ENCODE peak calls at places on chromosome 12, in four cellular contexts. X is K562, E is H1, V is SK-N-SH. S is an unnamed sample.

GRCh38 chr12:93292731-93293566 is 84.8 kb upstream of the NUDT4 start:
- DNase-seq in V (no peak), E (no peak), X (no peak), S (no peak)

GRCh38 chr12:26338574-26339572 is 143.5 kb downstream of the SSPN start:
- DNase-seq in V (no peak), E (no peak), X (no peak), S (no peak)

GRCh38 chr12:96986883-96987523 is 79.9 kb downstream of the NEDD1 start:
- DNase-seq in E (no peak), V (peak; percentile 64), X (peak; percentile 16), S (no peak)

GRCh38 chr12:1939745-1940607 is 21.5 kb upstream of the CACNA2D4 start:
- DNase-seq in E (peak; percentile 53), V (peak; percentile 81), X (peak; percentile 72), S (peak; percentile 89)

GRCh38 chr12:70449074-70449757 is 83.1 kb downstream of the KCNMB4 start:
- DNase-seq in X (no peak), E (no peak), V (no peak), S (no peak)

GRCh38 chr12:4251228-4251891 is 22.2 kb upstream of the CCND2 start:
- DNase-seq in V (no peak), X (no peak), E (no peak), S (no peak)

GRCh38 chr12:16359512-16360491 is 12.4 kb downstream of the MGST1 start:
- DNase-seq in V (peak; percentile 52), X (peak; percentile 49), E (peak; percentile 41), S (peak; percentile 83)

GRCh38 chr12:131466932-131467331 is 244.0 kb upstream of the SFSWAP start:
- DNase-seq in E (no peak), X (no peak), V (no peak), S (no peak)

GRCh38 chr12:14256555-14257169 is 108.8 kb upstream of the ATF7IP start:
- DNase-seq in X (peak; percentile 63), E (no peak), V (peak; percentile 42), S (peak; percentile 79)

GRCh38 chr12:56521590-56522371 is at the start of gene RBMS2:
- DNase-seq in X (peak; percentile 47), E (peak; percentile 73), V (peak; percentile 75), S (peak; percentile 79)

GRCh38 chr12:26691234-26691970 is 141.6 kb downstream of the ITPR2 start:
- DNase-seq in X (peak; percentile 43), V (no peak), E (peak; percentile 51), S (peak; percentile 40)

GRCh38 chr12:110566993-110567392 is 16.1 kb downstream of the PPTC7 start:
- DNase-seq in V (no peak), X (no peak), E (no peak), S (no peak)

GRCh38 chr12:14310866-14311265 is 54.6 kb upstream of the ATF7IP start:
- DNase-seq in E (no peak), X (no peak), V (no peak), S (no peak)

GRCh38 chr12:65836419-65837197 is 12.3 kb downstream of the HMGA2 start:
- DNase-seq in E (no peak), V (no peak), X (no peak), S (no peak)

GRCh38 chr12:47277972-47278448 is 198.3 kb upstream of the AMIGO2 start:
- DNase-seq in X (peak; percentile 74), V (no peak), E (no peak), S (no peak)

GRCh38 chr12:105706321-105706972 is 376.0 kb downstream of the C12orf75 start:
- DNase-seq in V (no peak), X (no peak), E (peak; percentile 39), S (no peak)

GRCh38 chr12:42809226-42809625 is 219.7 kb upstream of the PRICKLE1 start:
- DNase-seq in E (no peak), X (no peak), V (no peak), S (no peak)

GRCh38 chr12:15274561-15274967 is 47.7 kb upstream of the PTPRO start:
- DNase-seq in X (no peak), V (peak; percentile 23), E (no peak), S (no peak)

GRCh38 chr12:132881853-132882252 is 5.6 kb downstream of the CHFR start:
- DNase-seq in E (no peak), V (no peak), X (no peak), S (no peak)

DNA sequence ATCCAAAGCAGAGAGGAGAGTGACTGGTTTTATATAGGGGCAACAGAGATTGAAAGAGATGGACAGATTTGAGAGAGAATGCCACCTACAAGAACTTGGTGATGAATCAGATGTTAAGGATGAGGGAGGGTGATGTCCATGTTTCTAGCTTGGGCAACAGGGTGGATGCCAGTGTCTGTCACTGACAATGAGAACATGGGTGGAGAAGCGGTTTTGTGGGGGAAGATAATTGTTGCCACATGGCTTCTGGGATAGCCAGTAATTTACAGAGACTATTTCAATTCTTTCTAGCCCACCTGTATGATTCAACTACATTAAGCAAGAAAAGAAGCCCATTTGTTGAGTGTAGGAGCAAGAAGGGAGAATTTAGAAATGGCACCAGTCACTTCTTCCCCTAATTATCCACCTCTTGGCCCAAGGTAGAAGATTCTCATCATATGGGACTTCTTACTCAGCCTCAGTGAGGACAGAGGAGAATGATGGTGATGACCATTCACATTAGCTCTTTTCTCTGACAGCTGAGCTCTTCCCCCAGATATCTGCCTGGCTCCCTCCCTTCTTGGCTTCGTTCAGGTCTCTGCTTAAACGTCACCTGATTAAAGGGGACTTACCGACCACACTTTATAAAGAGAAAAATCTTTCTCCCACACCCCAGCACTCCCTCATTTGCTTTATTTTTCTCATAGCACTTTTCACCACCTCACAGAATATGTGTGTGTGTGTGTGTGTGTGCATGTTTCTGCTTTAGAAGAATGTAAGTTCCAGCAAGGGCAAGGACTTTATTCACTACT is 117.8 kb downstream of the DUSP6 start:
- DNase-seq in X (no peak), E (no peak), V (no peak), S (no peak)
- TF ChIP-seq TEAD4 in X (no peak), E (no peak), V (no peak), S (no peak)

DNA sequence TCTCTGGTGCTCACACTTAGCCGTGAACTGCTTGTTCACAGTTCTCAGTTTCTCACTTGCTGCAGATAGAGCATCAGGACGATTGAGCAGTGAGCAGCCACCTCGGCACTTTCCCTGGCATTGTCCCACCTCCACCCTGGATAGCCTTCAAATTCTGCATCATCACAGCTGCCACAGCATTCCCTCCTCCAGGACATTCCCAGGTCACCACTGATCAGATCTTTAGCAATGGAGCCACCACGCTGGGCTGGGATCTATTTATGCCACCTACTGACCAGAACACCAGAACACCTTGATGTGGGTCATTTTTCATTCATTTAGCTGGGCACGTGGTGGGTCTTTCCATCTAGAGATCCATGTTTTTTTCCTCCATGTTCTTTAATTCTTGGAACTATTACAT is 23.6 kb downstream of the ACADS start:
- DNase-seq in X (no peak), V (no peak), E (no peak), S (no peak)
- TF ChIP-seq TEAD4 in X (no peak), V (no peak), E (no peak), S (no peak)

GRCh38 chr12:57590536-57590891 is 478 bp upstream of the PIP4K2C start:
- DNase-seq in V (no peak), X (no peak), E (no peak), S (no peak)

GRCh38 chr12:57593187-57593586 is 2.2 kb downstream of the PIP4K2C start:
- DNase-seq in X (no peak), E (no peak), V (no peak), S (no peak)

GRCh38 chr12:57591567-57592325 is 754 bp downstream of the PIP4K2C start:
- DNase-seq in V (peak; percentile 72), X (peak; percentile 48), E (no peak), S (no peak)

GRCh38 chr12:57592551-57593165 is 1.7 kb downstream of the PIP4K2C start:
- DNase-seq in X (no peak), V (no peak), E (no peak), S (no peak)

GRCh38 chr12:57590892-57591566 is at the start of gene PIP4K2C:
- DNase-seq in V (peak; percentile 90), E (peak; percentile 81), X (peak; percentile 96), S (peak; percentile 91)
- TF ChIP-seq TEAD4 in V (no peak), E (no peak), X (no peak), S (no peak)

DNA sequence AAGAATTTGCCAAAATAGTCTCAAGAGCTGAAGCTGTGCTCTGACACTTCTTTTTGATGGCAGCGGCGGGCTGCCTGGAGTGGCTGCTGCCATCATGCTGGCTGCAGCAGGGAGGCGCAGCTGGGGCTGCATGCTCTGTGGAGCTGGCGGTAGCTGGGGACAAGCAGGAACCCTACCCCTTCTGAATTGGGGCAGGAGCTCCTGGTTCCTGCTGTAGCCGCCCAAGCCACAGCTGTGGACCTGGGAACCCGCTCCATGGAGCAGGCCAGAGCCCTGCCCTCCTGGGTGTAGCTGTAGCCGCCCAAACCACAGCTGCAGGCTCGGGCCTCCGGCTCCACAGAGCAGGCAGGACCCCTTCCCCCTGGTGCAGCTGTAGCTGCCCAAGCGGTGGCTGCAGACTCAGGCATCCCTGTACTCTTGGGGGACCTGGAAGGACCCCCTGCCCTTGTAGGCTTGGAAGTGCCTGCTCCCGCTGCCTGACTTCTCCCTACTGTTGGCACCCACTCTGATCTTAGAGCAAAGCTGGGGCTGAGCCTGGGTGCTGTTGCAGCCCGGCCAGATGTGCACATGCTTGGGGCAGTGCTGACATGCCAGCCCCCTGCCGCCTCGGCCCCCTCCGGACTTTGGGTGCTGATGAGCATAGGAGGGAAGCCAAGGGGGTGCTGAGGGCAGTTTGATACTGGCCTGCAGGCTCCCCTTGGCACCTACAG is 33.3 kb downstream of the APAF1 start:
- DNase-seq in E (no peak), X (no peak), V (no peak), S (peak; percentile 31)
- TF ChIP-seq TEAD4 in E (no peak), X (no peak), V (no peak), S (no peak)

GRCh38 chr12:123512838-123513665 is 20.5 kb downstream of the RILPL1 start:
- DNase-seq in E (no peak), X (no peak), V (no peak), S (no peak)
- TF ChIP-seq TEAD4 in E (no peak), X (no peak), V (no peak), S (no peak)

DNA sequence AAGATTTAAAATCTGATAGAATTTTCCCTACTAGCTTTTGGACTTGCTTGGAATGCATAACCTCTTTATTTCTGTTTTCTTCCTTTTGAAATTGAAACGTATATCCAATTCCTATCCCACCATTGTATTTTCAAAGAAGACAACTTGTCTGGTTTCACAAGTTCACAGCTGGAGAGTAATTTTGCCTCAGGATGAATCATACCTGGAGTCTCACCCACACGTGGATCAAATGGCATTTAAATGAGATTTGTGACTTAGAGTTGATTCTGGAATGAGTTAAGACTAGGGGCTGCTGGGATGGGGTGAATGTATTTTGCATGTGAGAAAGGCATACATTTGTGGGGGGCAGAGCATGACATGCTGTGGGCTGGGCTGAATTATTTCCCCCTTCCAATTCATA is 516.5 kb upstream of the MGAT4C start:
- DNase-seq in V (no peak), E (no peak), X (no peak), S (no peak)
- TF ChIP-seq TEAD4 in V (no peak), E (no peak), X (no peak), S (no peak)

DNA sequence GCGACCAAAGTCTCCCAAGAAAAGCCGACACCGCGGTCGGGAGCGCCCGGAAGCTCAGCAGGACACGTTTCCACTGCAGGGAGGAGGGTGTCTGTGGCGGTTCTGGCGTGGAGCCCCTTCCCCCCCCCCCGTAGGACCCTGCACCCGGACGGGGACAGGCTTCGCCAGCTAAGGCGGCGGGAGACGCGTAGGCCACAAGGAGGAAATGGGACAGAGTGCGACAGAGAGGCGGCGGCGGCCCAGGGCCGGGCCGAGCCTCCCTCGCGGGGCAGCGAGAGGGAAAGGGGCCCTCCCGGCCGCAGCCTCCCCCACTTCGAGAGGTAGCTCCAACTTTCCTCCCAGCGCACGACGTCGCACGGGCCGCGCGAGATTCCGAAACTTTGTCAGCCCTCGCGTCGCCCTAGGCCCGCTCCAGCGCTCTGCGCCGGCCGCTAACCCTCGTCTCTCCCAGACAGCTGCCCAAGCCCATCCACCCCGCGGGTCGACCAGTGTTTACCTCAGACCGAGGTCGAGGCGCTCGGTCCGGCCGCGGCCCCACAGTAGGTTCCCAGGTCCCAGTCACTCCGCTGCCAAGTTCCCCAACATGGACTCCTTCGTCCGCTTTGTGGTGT is 412 bp downstream of the SCAF11 start:
- DNase-seq in V (peak; percentile 60), X (peak; percentile 41), E (no peak), S (no peak)
- TF ChIP-seq TEAD4 in V (no peak), X (no peak), E (no peak), S (no peak)

GRCh38 chr12:107610030-107610859 is 75.4 kb upstream of the PWP1 start:
- DNase-seq in X (peak; percentile 25), E (peak; percentile 62), V (peak; percentile 71), S (peak; percentile 74)
- TF ChIP-seq TEAD4 in X (no peak), E (no peak), V (no peak), S (no peak)